ENCODE peak calls at places on chromosome 17, in seven cellular contexts. V is A549; T is stimulated activated CD4-positive, alpha-beta T cell treated with anti-CD3 and anti-CD28 coated beads, Interleukin-2, amount 100 ng/mL, for 48 hours; R is naive B cell; M is activated T-helper 1 cell treated with Interleukin-2 at 50 U/mL for 16 hours; J is NCI-H1092 treated with DMSO at 0.1 percent for 48 hours; N is activated T-helper 9 cell treated with anti-CD3 and anti-CD28 coated beads, Interleukin-2, amount 50 U/mL, for 16 hours. C is an unnamed sample.

GRCh38 chr17:869567-870530 is 87.7 kb downstream of the MRM3 start:
- DNase-seq in J (no peak), M (no peak), V (peak), R (no peak), T (no peak), N (no peak), C (no peak)

GRCh38 chr17:7832431-7832830 is 1.6 kb upstream of the KDM6B start:
- DNase-seq in J (no peak), V (no peak), N (no peak), R (no peak), M (no peak), T (no peak), C (no peak)

GRCh38 chr17:2828396-2829038 is 32.3 kb downstream of the RAP1GAP2 start:
- DNase-seq in T (peak), N (peak), J (peak), V (peak), M (peak), R (peak), C (peak)

GRCh38 chr17:75032896-75033294 is 13.9 kb downstream of the ATP5PD start:
- DNase-seq in N (no peak), J (peak), T (no peak), V (peak), M (no peak), R (no peak), C (no peak)

GRCh38 chr17:29032798-29033197 is 10.1 kb upstream of the PIPOX start:
- DNase-seq in M (no peak), N (no peak), J (no peak), V (no peak), T (no peak), R (no peak), C (no peak)

GRCh38 chr17:60863892-60864673 is 186.4 kb downstream of the BCAS3 start:
- DNase-seq in R (no peak), N (no peak), M (no peak), T (no peak), J (no peak), V (no peak), C (no peak)

GRCh38 chr17:600576-601301 is 113.9 kb downstream of the VPS53 start:
- DNase-seq in M (no peak), N (no peak), R (no peak), V (no peak), T (no peak), J (no peak), C (no peak)

GRCh38 chr17:65855245-65855644 is 293.8 kb upstream of the AXIN2 start:
- DNase-seq in T (no peak), J (no peak), N (no peak), V (peak), R (no peak), M (no peak), C (no peak)

GRCh38 chr17:61487668-61488595 is 35.7 kb downstream of the TBX4 start:
- DNase-seq in R (no peak), M (no peak), N (no peak), V (no peak), J (no peak), T (no peak), C (no peak)

GRCh38 chr17:1829189-1829578 is 518 bp downstream of the SMYD4 start:
- DNase-seq in T (no peak), M (no peak), V (peak), N (no peak), R (no peak), J (no peak), C (no peak)

GRCh38 chr17:6510321-6511023 is 45.9 kb downstream of the PITPNM3 start:
- DNase-seq in M (no peak), N (no peak), T (no peak), R (no peak), J (no peak), V (no peak), C (no peak)

GRCh38 chr17:68612923-68613292 is 11.7 kb upstream of the FAM20A start:
- DNase-seq in V (no peak), M (no peak), T (no peak), R (no peak), J (no peak), N (no peak), C (no peak)

GRCh38 chr17:17104494-17104893 is 62.2 kb downstream of the MPRIP start:
- DNase-seq in N (no peak), J (no peak), M (no peak), T (no peak), V (no peak), R (no peak), C (no peak)

GRCh38 chr17:7439462-7440112 is at the start of gene FGF11:
- DNase-seq in N (no peak), R (no peak), M (no peak), V (no peak), T (no peak), J (no peak), C (no peak)

GRCh38 chr17:51103050-51103449 is 17.6 kb downstream of the SPAG9 start:
- DNase-seq in N (no peak), V (no peak), M (no peak), J (no peak), T (no peak), R (no peak), C (no peak)

GRCh38 chr17:55644346-55644745 is 78.3 kb downstream of the TMEM100 start:
- DNase-seq in T (no peak), R (no peak), N (no peak), V (no peak), J (no peak), M (no peak), C (no peak)

GRCh38 chr17:42706732-42707131 is 24.4 kb downstream of the CNTNAP1 start:
- DNase-seq in N (no peak), R (no peak), M (no peak), T (peak), V (no peak), J (no peak), C (no peak)

GRCh38 chr17:49074851-49075540 is 57.6 kb upstream of the B4GALNT2 start:
- DNase-seq in R (no peak), J (no peak), T (no peak), M (no peak), N (no peak), V (no peak), C (no peak)

GRCh38 chr17:34252138-34252889 is 2.8 kb upstream of the CCL2 start:
- DNase-seq in T (no peak), J (no peak), N (no peak), V (peak), R (peak), M (no peak), C (no peak)

GRCh38 chr17:43940630-43941029 is 1.6 kb downstream of the PPY start:
- DNase-seq in T (no peak), R (no peak), J (peak), N (no peak), M (no peak), V (peak), C (peak)

GRCh38 chr17:8209909-8210760 is at the start of gene AURKB:
- DNase-seq in V (peak), N (peak), J (peak), R (peak), M (peak), T (peak), C (peak)

GRCh38 chr17:48333034-48333491 is 97.0 kb downstream of the SKAP1 start:
- DNase-seq in R (no peak), J (peak), N (no peak), T (no peak), V (no peak), M (no peak), C (no peak)

GRCh38 chr17:7589204-7589868 is 558 bp downstream of the SOX15 start:
- DNase-seq in J (no peak), N (peak), R (peak), T (peak), M (peak), V (peak), C (no peak)

GRCh38 chr17:38439436-38439835 is 11.2 kb downstream of the ARHGAP23 start:
- DNase-seq in J (no peak), M (no peak), V (no peak), N (no peak), T (no peak), R (no peak), C (no peak)

GRCh38 chr17:67520282-67520906 is 143.3 kb downstream of the PITPNC1 start:
- DNase-seq in J (peak), M (no peak), R (no peak), T (no peak), N (no peak), V (no peak), C (no peak)

GRCh38 chr17:14308965-14309879 is 8.3 kb downstream of the HS3ST3B1 start:
- DNase-seq in V (peak), N (peak), T (peak), M (peak), R (peak), J (peak), C (peak)

GRCh38 chr17:37701424-37702020 is 43.3 kb downstream of the HNF1B start:
- DNase-seq in J (no peak), V (peak), T (peak), N (no peak), M (no peak), R (peak), C (no peak)

C was measured in NCI-H2081.